ENCODE peak calls at places on chromosome X, in ten cellular contexts. One of them, this sample, is unnamed.
A peak's percentile ranks its signal among the peaks of the same experiment; 100 is the strongest.

GRCh38 chrX:64570204-64570603 is 175.0 kb upstream of the MTMR8 start:
- DNase-seq in effector CD4-positive, alpha-beta T cell: no peak
- DNase-seq in AG10803: no peak
- DNase-seq in NCI-H774: no peak
- DNase-seq in Kasumi-1: peak; percentile 37
- DNase-seq in left ventricle myocardium inferior: no peak
- DNase-seq in CD8-positive, alpha-beta memory T cell: no peak
- DNase-seq in activated T-cell treated with anti-CD3 and anti-CD28 coated beads, Interleukin-2, amount 50 U/mL, for 48 hours: no peak
- DNase-seq in anterior cingulate cortex: no peak
- DNase-seq in KBM-7: peak; percentile 12
- DNase-seq in this sample: no peak

GRCh38 chrX:109889289-109890006 is 113.5 kb upstream of the TMEM164 start:
- DNase-seq in AG10803: peak; percentile 21
- DNase-seq in NCI-H774: no peak
- DNase-seq in Kasumi-1: peak; percentile 81
- DNase-seq in effector CD4-positive, alpha-beta T cell: no peak
- DNase-seq in activated T-cell treated with anti-CD3 and anti-CD28 coated beads, Interleukin-2, amount 50 U/mL, for 48 hours: no peak
- DNase-seq in KBM-7: peak; percentile 91
- DNase-seq in CD8-positive, alpha-beta memory T cell: no peak
- DNase-seq in anterior cingulate cortex: no peak
- DNase-seq in left ventricle myocardium inferior: no peak
- DNase-seq in this sample: no peak

GRCh38 chrX:47513697-47514085 is 30.7 kb upstream of the ZNF41 start:
- DNase-seq in effector CD4-positive, alpha-beta T cell: no peak
- DNase-seq in NCI-H774: no peak
- DNase-seq in anterior cingulate cortex: no peak
- DNase-seq in CD8-positive, alpha-beta memory T cell: no peak
- DNase-seq in Kasumi-1: no peak
- DNase-seq in activated T-cell treated with anti-CD3 and anti-CD28 coated beads, Interleukin-2, amount 50 U/mL, for 48 hours: no peak
- DNase-seq in AG10803: no peak
- DNase-seq in left ventricle myocardium inferior: no peak
- DNase-seq in KBM-7: no peak
- DNase-seq in this sample: no peak

GRCh38 chrX:4225086-4225485 is 511.6 kb upstream of the PRKX start:
- DNase-seq in Kasumi-1: no peak
- DNase-seq in CD8-positive, alpha-beta memory T cell: no peak
- DNase-seq in left ventricle myocardium inferior: no peak
- DNase-seq in effector CD4-positive, alpha-beta T cell: no peak
- DNase-seq in KBM-7: no peak
- DNase-seq in AG10803: no peak
- DNase-seq in NCI-H774: no peak
- DNase-seq in anterior cingulate cortex: no peak
- DNase-seq in activated T-cell treated with anti-CD3 and anti-CD28 coated beads, Interleukin-2, amount 50 U/mL, for 48 hours: no peak
- DNase-seq in this sample: no peak

GRCh38 chrX:86104526-86104925 is 43.7 kb upstream of the DACH2 start:
- DNase-seq in KBM-7: no peak
- DNase-seq in Kasumi-1: no peak
- DNase-seq in effector CD4-positive, alpha-beta T cell: no peak
- DNase-seq in anterior cingulate cortex: no peak
- DNase-seq in CD8-positive, alpha-beta memory T cell: no peak
- DNase-seq in activated T-cell treated with anti-CD3 and anti-CD28 coated beads, Interleukin-2, amount 50 U/mL, for 48 hours: no peak
- DNase-seq in NCI-H774: no peak
- DNase-seq in AG10803: no peak
- DNase-seq in left ventricle myocardium inferior: no peak
- DNase-seq in this sample: no peak

GRCh38 chrX:45683914-45684313 is 483.2 kb upstream of the DIPK2B start:
- DNase-seq in KBM-7: no peak
- DNase-seq in anterior cingulate cortex: no peak
- DNase-seq in effector CD4-positive, alpha-beta T cell: no peak
- DNase-seq in AG10803: no peak
- DNase-seq in left ventricle myocardium inferior: no peak
- DNase-seq in Kasumi-1: no peak
- DNase-seq in NCI-H774: no peak
- DNase-seq in CD8-positive, alpha-beta memory T cell: no peak
- DNase-seq in activated T-cell treated with anti-CD3 and anti-CD28 coated beads, Interleukin-2, amount 50 U/mL, for 48 hours: no peak
- DNase-seq in this sample: no peak

GRCh38 chrX:32524385-32524784 is 687.0 kb downstream of the DMD start:
- DNase-seq in activated T-cell treated with anti-CD3 and anti-CD28 coated beads, Interleukin-2, amount 50 U/mL, for 48 hours: no peak
- DNase-seq in CD8-positive, alpha-beta memory T cell: no peak
- DNase-seq in Kasumi-1: no peak
- DNase-seq in left ventricle myocardium inferior: no peak
- DNase-seq in NCI-H774: no peak
- DNase-seq in anterior cingulate cortex: no peak
- DNase-seq in KBM-7: no peak
- DNase-seq in AG10803: no peak
- DNase-seq in effector CD4-positive, alpha-beta T cell: no peak
- DNase-seq in this sample: no peak

GRCh38 chrX:15016051-15016450 is 142.8 kb downstream of the MOSPD2 start:
- DNase-seq in NCI-H774: no peak
- DNase-seq in Kasumi-1: no peak
- DNase-seq in CD8-positive, alpha-beta memory T cell: no peak
- DNase-seq in AG10803: no peak
- DNase-seq in effector CD4-positive, alpha-beta T cell: no peak
- DNase-seq in anterior cingulate cortex: no peak
- DNase-seq in KBM-7: no peak
- DNase-seq in activated T-cell treated with anti-CD3 and anti-CD28 coated beads, Interleukin-2, amount 50 U/mL, for 48 hours: no peak
- DNase-seq in left ventricle myocardium inferior: no peak
- DNase-seq in this sample: no peak

GRCh38 chrX:49919617-49920016 is 2.8 kb upstream of the CLCN5 start:
- DNase-seq in activated T-cell treated with anti-CD3 and anti-CD28 coated beads, Interleukin-2, amount 50 U/mL, for 48 hours: peak; percentile 48
- DNase-seq in effector CD4-positive, alpha-beta T cell: peak; percentile 10
- DNase-seq in anterior cingulate cortex: peak; percentile 0
- DNase-seq in KBM-7: peak; percentile 63
- DNase-seq in left ventricle myocardium inferior: peak; percentile 42
- DNase-seq in NCI-H774: no peak
- DNase-seq in CD8-positive, alpha-beta memory T cell: peak; percentile 44
- DNase-seq in Kasumi-1: peak; percentile 15
- DNase-seq in AG10803: peak; percentile 60
- DNase-seq in this sample: no peak

GRCh38 chrX:144334577-144334976 is 450.7 kb downstream of the UBE2NL start:
- DNase-seq in anterior cingulate cortex: no peak
- DNase-seq in KBM-7: peak; percentile 18
- DNase-seq in NCI-H774: no peak
- DNase-seq in effector CD4-positive, alpha-beta T cell: no peak
- DNase-seq in left ventricle myocardium inferior: no peak
- DNase-seq in CD8-positive, alpha-beta memory T cell: no peak
- DNase-seq in AG10803: no peak
- DNase-seq in Kasumi-1: no peak
- DNase-seq in activated T-cell treated with anti-CD3 and anti-CD28 coated beads, Interleukin-2, amount 50 U/mL, for 48 hours: peak; percentile 19
- DNase-seq in this sample: no peak